ENCODE peak calls at places on chromosomes 2 and 18, in nine cellular contexts. One of them, this sample, is unnamed.

GRCh38 chr2:146130290-146130689 is 1610.4 kb upstream of the ZEB2 start:
- DNase-seq in GM13977: no peak
- DNase-seq in amygdala: no peak
- DNase-seq in body of pancreas: no peak
- DNase-seq in T follicular helper cell: no peak
- DNase-seq in SW480: no peak
- DNase-seq in heart right ventricle: no peak
- DNase-seq in choroid plexus epithelial cell: no peak
- DNase-seq in iris pigment epithelial cell: no peak
- DNase-seq in this sample: no peak

GRCh38 chr2:171412571-171412970 is 21.2 kb downstream of the METTL8 start:
- DNase-seq in GM13977: no peak
- DNase-seq in amygdala: no peak
- DNase-seq in body of pancreas: no peak
- DNase-seq in T follicular helper cell: no peak
- DNase-seq in SW480: no peak
- DNase-seq in heart right ventricle: no peak
- DNase-seq in choroid plexus epithelial cell: peak
- DNase-seq in iris pigment epithelial cell: peak
- DNase-seq in this sample: no peak

GRCh38 chr2:222410534-222410933 is 13.8 kb upstream of the SGPP2 start:
- DNase-seq in GM13977: no peak
- DNase-seq in amygdala: no peak
- DNase-seq in body of pancreas: no peak
- DNase-seq in T follicular helper cell: no peak
- DNase-seq in SW480: no peak
- DNase-seq in heart right ventricle: no peak
- DNase-seq in choroid plexus epithelial cell: no peak
- DNase-seq in iris pigment epithelial cell: no peak
- DNase-seq in this sample: no peak

GRCh38 chr18:49664086-49664890 is 102.4 kb downstream of the LIPG start:
- DNase-seq in GM13977: no peak
- DNase-seq in amygdala: no peak
- DNase-seq in body of pancreas: no peak
- DNase-seq in T follicular helper cell: no peak
- DNase-seq in SW480: no peak
- DNase-seq in heart right ventricle: peak
- DNase-seq in choroid plexus epithelial cell: no peak
- DNase-seq in iris pigment epithelial cell: no peak
- DNase-seq in this sample: no peak

GRCh38 chr18:76056467-76057194 is 438.4 kb downstream of the ZNF516 start:
- DNase-seq in GM13977: no peak
- DNase-seq in amygdala: no peak
- DNase-seq in body of pancreas: no peak
- DNase-seq in T follicular helper cell: no peak
- DNase-seq in SW480: no peak
- DNase-seq in heart right ventricle: peak
- DNase-seq in choroid plexus epithelial cell: no peak
- DNase-seq in iris pigment epithelial cell: no peak
- DNase-seq in this sample: no peak

GRCh38 chr2:1990151-1990589 is 245.9 kb upstream of the PXDN start:
- DNase-seq in GM13977: no peak
- DNase-seq in amygdala: no peak
- DNase-seq in body of pancreas: no peak
- DNase-seq in T follicular helper cell: no peak
- DNase-seq in SW480: no peak
- DNase-seq in heart right ventricle: no peak
- DNase-seq in choroid plexus epithelial cell: no peak
- DNase-seq in iris pigment epithelial cell: no peak
- DNase-seq in this sample: no peak

GRCh38 chr2:97718051-97718882 is 4.9 kb downstream of the ZAP70 start:
- DNase-seq in GM13977: peak
- DNase-seq in amygdala: no peak
- DNase-seq in body of pancreas: no peak
- DNase-seq in T follicular helper cell: peak
- DNase-seq in SW480: no peak
- DNase-seq in heart right ventricle: no peak
- DNase-seq in choroid plexus epithelial cell: no peak
- DNase-seq in iris pigment epithelial cell: no peak
- DNase-seq in this sample: peak

GRCh38 chr18:21831413-21831831 is 90.8 kb downstream of the MIB1 start:
- DNase-seq in GM13977: no peak
- DNase-seq in amygdala: no peak
- DNase-seq in body of pancreas: no peak
- DNase-seq in T follicular helper cell: no peak
- DNase-seq in SW480: no peak
- DNase-seq in heart right ventricle: no peak
- DNase-seq in choroid plexus epithelial cell: peak
- DNase-seq in iris pigment epithelial cell: peak
- DNase-seq in this sample: no peak

GRCh38 chr2:157898591-157898996 is 22.5 kb upstream of the ACVR1 start:
- DNase-seq in GM13977: no peak
- DNase-seq in amygdala: no peak
- DNase-seq in body of pancreas: peak
- DNase-seq in T follicular helper cell: peak
- DNase-seq in SW480: peak
- DNase-seq in heart right ventricle: no peak
- DNase-seq in choroid plexus epithelial cell: peak
- DNase-seq in iris pigment epithelial cell: peak
- DNase-seq in this sample: peak